ENCODE peak calls at places on chromosomes 12 and 14, in eight cellular contexts. G is stimulated activated CD4-positive, alpha-beta T cell treated with anti-CD3 and anti-CD28 coated beads, Interleukin-4, amount 100 ng/mL, for 24 hours; S is posterior vena cava; M is substantia nigra; Y is amniotic stem cell; A is activated CD4-positive, CD25-positive, alpha-beta regulatory T cell; E is lower lobe of right lung; D is activated T-helper 1 cell treated with anti-CD3 and anti-CD28 coated beads, Interleukin-2, amount 50 U/mL, for 16 hours. W is an unnamed sample.

GRCh38 chr14:71675126-71675901 is 256.9 kb upstream of the RGS6 start:
- DNase-seq in E (no peak), G (no peak), Y (no peak), S (no peak), D (no peak), M (no peak), A (no peak), W (peak)

GRCh38 chr12:132835076-132835870 is 6.6 kb upstream of the GOLGA3 start:
- DNase-seq in M (no peak), D (no peak), S (no peak), E (no peak), G (no peak), Y (no peak), A (no peak), W (no peak)

GRCh38 chr14:100621806-100622205 is 34.6 kb upstream of the BEGAIN start:
- DNase-seq in E (peak), G (no peak), A (no peak), Y (no peak), D (no peak), S (peak), M (no peak), W (no peak)

GRCh38 chr12:71303199-71303598 is 136.4 kb upstream of the LGR5 start:
- DNase-seq in D (no peak), M (no peak), E (no peak), S (no peak), A (no peak), Y (no peak), G (no peak), W (no peak)

GRCh38 chr12:57899010-57899662 is 42.2 kb upstream of the ATP23 start:
- DNase-seq in S (no peak), E (no peak), D (peak), Y (peak), G (peak), M (no peak), A (peak), W (no peak)

GRCh38 chr14:80477388-80478160 is 266.3 kb upstream of the DIO2 start:
- DNase-seq in E (no peak), A (no peak), S (no peak), D (no peak), M (no peak), Y (no peak), G (no peak), W (no peak)

GRCh38 chr12:43370299-43370698 is 181.7 kb downstream of the ADAMTS20 start:
- DNase-seq in S (no peak), D (no peak), G (no peak), E (no peak), A (no peak), M (no peak), Y (peak), W (no peak)

GRCh38 chr12:98594050-98594853 is 766 bp downstream of the SLC25A3 start:
- DNase-seq in M (no peak), G (no peak), A (no peak), D (peak), S (peak), E (peak), Y (no peak), W (no peak)

W was measured in nucleus accumbens.